ENCODE peak calls at places on chromosomes 11 and 22, in seven cellular contexts. W, H, S, P, B, D and L are unnamed samples. For H3K9me3 and H3K36me3, the result is how much of the 10 kb centered on the place peaks cover.

GRCh38 chr11:17547051-17547577 is at the start of gene OTOG:
- DNase-seq in W (no peak), H (peak), S (no peak), P (no peak), B (no peak), D (peak), L (no peak)

GRCh38 chr11:114354076-114354475 is 46.2 kb downstream of the C11orf71 start:
- DNase-seq in W (no peak), H (no peak), S (no peak), P (no peak), B (no peak), D (no peak), L (peak)

GRCh38 chr11:48064306-48064705 is 83.9 kb downstream of the PTPRJ start:
- DNase-seq in W (no peak), H (no peak), S (no peak), P (no peak), B (no peak), D (no peak), L (peak)

GRCh38 chr11:105968021-105968697 is 53.9 kb downstream of the MSANTD4 start:
- DNase-seq in W (no peak), H (no peak), S (no peak), P (no peak), B (no peak), D (no peak), L (peak)

GRCh38 chr11:102216433-102217163 is 100.7 kb upstream of the BIRC3 start:
- DNase-seq in W (no peak), H (no peak), S (no peak), P (no peak), B (no peak), D (no peak), L (peak)

GRCh38 chr11:66653123-66653522 is 14.6 kb downstream of the RBM4 start:
- DNase-seq in W (no peak), H (no peak), S (no peak), P (no peak), B (no peak), D (no peak), L (no peak)

GRCh38 chr22:36213596-36213995 is 12.0 kb upstream of the APOL4 start:
- DNase-seq in W (no peak), H (no peak), S (no peak), P (no peak), B (no peak), D (no peak), L (no peak)

GRCh38 chr11:8291421-8292350 is 28.0 kb upstream of the LMO1 start:
- DNase-seq in W (no peak), H (no peak), S (no peak), P (no peak), B (no peak), D (peak), L (no peak)

GRCh38 chr22:46073683-46074504 is 76.4 kb upstream of the PPARA start:
- DNase-seq in W (peak), H (no peak), S (peak), P (no peak), B (no peak), D (no peak), L (peak)

GRCh38 chr11:64036081-64037026 is 623 bp downstream of the FLRT1 start:
- DNase-seq in W (no peak), H (no peak), S (peak), P (no peak), B (no peak), D (peak), L (peak)

GRCh38 chr11:13210424-13210823 is 67.2 kb upstream of the BMAL1 start:
- DNase-seq in W (peak), H (peak), S (peak), P (peak), B (peak), D (peak), L (peak)

GRCh38 chr22:49422668-49423067 is 405.0 kb downstream of the BRD1 start:
- DNase-seq in W (no peak), H (no peak), S (no peak), P (no peak), B (no peak), D (no peak), L (no peak)
- H3K9me3 ChIP-seq in W (under half), H (under half), S (under half), P (under half), B (under half), D (under half), L (under half)

GRCh38 chr11:128688896-128689546 is 4.9 kb upstream of the FLI1 start:
- DNase-seq in W (no peak), H (no peak), S (no peak), P (no peak), B (no peak), D (peak), L (no peak)

GRCh38 chr11:128688031-128688713 is 5.7 kb upstream of the FLI1 start:
- DNase-seq in W (no peak), H (no peak), S (no peak), P (no peak), B (no peak), D (peak), L (no peak)

GRCh38 chr11:128686745-128687177 is 7.1 kb upstream of the FLI1 start:
- DNase-seq in W (peak), H (no peak), S (peak), P (peak), B (no peak), D (peak), L (peak)

GRCh38 chr11:128686045-128686741 is 7.7 kb upstream of the FLI1 start:
- DNase-seq in W (no peak), H (no peak), S (no peak), P (no peak), B (no peak), D (peak), L (no peak)

GRCh38 chr11:128687321-128687720 is 6.6 kb upstream of the FLI1 start:
- DNase-seq in W (peak), H (no peak), S (peak), P (no peak), B (peak), D (peak), L (no peak)
- H3K4me3 ChIP-seq in W (peak), H (peak), S (peak), P (peak), B (peak), D (peak), L (peak)

GRCh38 chr11:130902380-130902779 is 13.9 kb downstream of the SNX19 start:
- DNase-seq in W (no peak), H (no peak), S (no peak), P (no peak), B (no peak), D (no peak), L (no peak)
- H3K36me3 ChIP-seq in W (half or more), H (under half), S (under half), P (half or more), B (under half), D (under half), L (half or more)

GRCh38 chr22:26610983-26611382 is 6.8 kb downstream of the CRYBB1 start:
- DNase-seq in W (no peak), H (no peak), S (no peak), P (no peak), B (no peak), D (no peak), L (no peak)
- H3K9me3 ChIP-seq in W (under half), H (under half), S (under half), P (under half), B (under half), D (under half), L (under half)

DNA sequence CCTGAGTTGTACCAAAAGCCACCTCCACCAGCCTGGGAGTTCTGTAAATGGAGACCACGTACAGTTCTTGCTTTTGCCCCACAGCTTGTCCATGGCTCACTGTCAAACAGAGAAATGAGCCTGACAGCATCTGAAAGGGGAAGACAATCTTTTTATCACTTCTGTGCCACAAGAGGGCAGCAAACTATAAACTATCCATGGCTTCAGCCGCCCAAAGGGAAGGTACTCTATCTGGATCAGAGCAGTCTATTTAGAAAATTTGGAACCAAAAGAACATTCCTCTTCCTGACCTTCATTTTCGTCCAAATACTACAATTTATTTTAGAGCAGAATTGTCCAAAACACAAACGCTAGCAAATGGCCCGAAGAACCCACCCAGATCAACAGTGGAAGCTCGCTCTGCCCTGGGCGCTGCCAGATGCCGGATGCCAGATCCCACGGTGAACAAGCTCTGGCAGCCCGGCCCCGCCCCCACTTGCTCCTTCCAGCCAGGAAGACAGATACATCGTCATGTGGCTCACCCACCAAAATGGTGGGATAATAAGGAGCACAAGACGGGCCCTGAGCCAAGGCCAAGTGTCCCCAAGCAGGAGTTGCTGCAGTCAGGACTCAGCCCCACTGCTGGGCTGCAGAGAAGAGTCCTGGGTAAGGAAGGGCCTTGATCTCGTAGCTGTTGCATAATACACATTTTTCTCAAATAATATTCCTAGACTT is 23.9 kb upstream of the SCGB1A1 start:
- DNase-seq in W (peak), H (peak), S (peak), P (peak), B (peak), D (peak), L (peak)
- H3K4me3 ChIP-seq in W (peak), H (no peak), S (peak), P (no peak), B (no peak), D (peak), L (peak)